ENCODE peak calls at places on chromosomes 11 and 22, in nine cellular contexts. O is tibial nerve, U is fibroblast of the aortic adventitia, Z is cardiac muscle cell, Q is GM06990, N is GM12865, P is A673, J is cardiac fibroblast, F is ascending aorta. A is an unnamed sample.

GRCh38 chr11:209275-210121 is 2.0 kb downstream of the RIC8A start:
- DNase-seq in O (no peak), U (no peak), Z (no peak), Q (no peak), N (peak), P (no peak), J (peak), F (no peak), A (no peak)

GRCh38 chr11:130389315-130389935 is 39.0 kb downstream of the ADAMTS8 start:
- DNase-seq in O (no peak), U (peak), Z (no peak), Q (no peak), N (no peak), P (no peak), J (peak), F (no peak), A (no peak)

GRCh38 chr11:2566223-2567025 is 121.6 kb downstream of the KCNQ1 start:
- DNase-seq in O (no peak), U (peak), Z (peak), Q (no peak), N (no peak), P (no peak), J (peak), F (no peak), A (no peak)

GRCh38 chr22:48428556-48429371 is 1398.9 kb downstream of the BRD1 start:
- DNase-seq in O (no peak), U (no peak), Z (no peak), Q (no peak), N (no peak), P (no peak), J (no peak), F (no peak), A (no peak)

GRCh38 chr22:19446603-19447387 is 716 bp downstream of the C22orf39 start:
- DNase-seq in O (no peak), U (no peak), Z (no peak), Q (no peak), N (no peak), P (no peak), J (no peak), F (no peak), A (no peak)

GRCh38 chr11:2779981-2780849 is 80.4 kb upstream of the KCNQ1OT1 start:
- DNase-seq in O (no peak), U (no peak), Z (no peak), Q (no peak), N (no peak), P (no peak), J (peak), F (peak), A (no peak)

GRCh38 chr22:35678836-35679235 is 30.6 kb downstream of the APOL6 start:
- DNase-seq in O (no peak), U (no peak), Z (no peak), Q (no peak), N (no peak), P (no peak), J (no peak), F (no peak), A (no peak)

GRCh38 chr11:114607753-114608459 is 12.3 kb upstream of the NXPE4 start:
- DNase-seq in O (no peak), U (no peak), Z (no peak), Q (no peak), N (peak), P (no peak), J (peak), F (no peak), A (no peak)

GRCh38 chr22:21623402-21623970 is 6.3 kb downstream of the YDJC start:
- DNase-seq in O (no peak), U (no peak), Z (no peak), Q (no peak), N (no peak), P (no peak), J (no peak), F (no peak), A (no peak)

GRCh38 chr11:62004473-62004872 is 37.0 kb upstream of the FTH1 start:
- DNase-seq in O (peak), U (peak), Z (no peak), Q (peak), N (peak), P (no peak), J (peak), F (peak), A (peak)

GRCh38 chr22:46827072-46827780 is 64.8 kb downstream of the TBC1D22A start:
- DNase-seq in O (no peak), U (no peak), Z (peak), Q (no peak), N (no peak), P (no peak), J (no peak), F (no peak), A (no peak)

GRCh38 chr11:134654161-134654915 is 242.3 kb upstream of the B3GAT1 start:
- DNase-seq in O (no peak), U (no peak), Z (no peak), Q (no peak), N (no peak), P (peak), J (no peak), F (no peak), A (no peak)

GRCh38 chr22:19876314-19876940 is 21.8 kb upstream of the GNB1L start:
- DNase-seq in O (no peak), U (peak), Z (no peak), Q (peak), N (no peak), P (no peak), J (peak), F (peak), A (no peak)

GRCh38 chr11:65920035-65920802 is 993 bp downstream of the DRAP1 start:
- DNase-seq in O (no peak), U (no peak), Z (no peak), Q (no peak), N (no peak), P (no peak), J (no peak), F (no peak), A (no peak)

GRCh38 chr11:17719940-17720795 is 797 bp downstream of the MYOD1 start:
- DNase-seq in O (no peak), U (no peak), Z (peak), Q (no peak), N (no peak), P (no peak), J (peak), F (no peak), A (no peak)
- TF ChIP-seq CTCF in O (no peak), U (no peak), Z (peak), Q (peak), N (no peak), P (peak), J (no peak), F (no peak), A (no peak)

DNA sequence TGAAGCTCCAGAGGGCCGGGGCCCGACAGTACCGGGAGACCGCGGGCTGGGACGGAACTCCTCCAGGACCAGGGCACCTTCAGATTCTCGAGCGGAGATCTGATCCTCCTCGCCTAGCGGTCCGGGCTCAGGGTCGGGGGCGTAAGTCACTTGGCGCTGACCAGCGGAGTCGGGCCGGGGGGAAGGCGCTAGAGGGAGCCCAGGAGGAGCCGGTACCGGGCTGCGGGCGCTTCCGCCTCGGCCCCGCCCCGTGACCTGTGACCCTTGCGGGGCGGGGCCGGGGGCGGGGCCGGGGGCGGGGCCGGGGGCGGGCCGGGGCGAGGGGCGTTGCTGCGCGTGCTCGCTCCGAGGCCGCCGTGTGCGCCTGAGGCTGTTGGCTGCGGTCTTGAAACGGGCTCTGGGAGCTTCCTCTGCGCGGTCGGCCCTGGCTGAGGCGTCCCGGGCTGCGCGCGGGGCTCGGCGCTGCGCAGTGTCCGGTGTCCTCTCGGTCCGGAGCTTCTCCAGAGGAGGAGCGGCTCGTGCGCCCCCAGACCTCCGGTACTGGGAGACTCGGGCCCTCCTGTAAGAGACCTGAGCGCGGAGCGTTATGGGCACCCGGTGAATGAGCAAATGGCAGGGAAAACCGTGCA is at the start of gene ARSA:
- DNase-seq in O (peak), U (peak), Z (peak), Q (peak), N (peak), P (peak), J (peak), F (peak), A (peak)
- TF ChIP-seq CTCF in O (no peak), U (peak), Z (peak), Q (peak), N (peak), P (peak), J (peak), F (peak), A (peak)

DNA sequence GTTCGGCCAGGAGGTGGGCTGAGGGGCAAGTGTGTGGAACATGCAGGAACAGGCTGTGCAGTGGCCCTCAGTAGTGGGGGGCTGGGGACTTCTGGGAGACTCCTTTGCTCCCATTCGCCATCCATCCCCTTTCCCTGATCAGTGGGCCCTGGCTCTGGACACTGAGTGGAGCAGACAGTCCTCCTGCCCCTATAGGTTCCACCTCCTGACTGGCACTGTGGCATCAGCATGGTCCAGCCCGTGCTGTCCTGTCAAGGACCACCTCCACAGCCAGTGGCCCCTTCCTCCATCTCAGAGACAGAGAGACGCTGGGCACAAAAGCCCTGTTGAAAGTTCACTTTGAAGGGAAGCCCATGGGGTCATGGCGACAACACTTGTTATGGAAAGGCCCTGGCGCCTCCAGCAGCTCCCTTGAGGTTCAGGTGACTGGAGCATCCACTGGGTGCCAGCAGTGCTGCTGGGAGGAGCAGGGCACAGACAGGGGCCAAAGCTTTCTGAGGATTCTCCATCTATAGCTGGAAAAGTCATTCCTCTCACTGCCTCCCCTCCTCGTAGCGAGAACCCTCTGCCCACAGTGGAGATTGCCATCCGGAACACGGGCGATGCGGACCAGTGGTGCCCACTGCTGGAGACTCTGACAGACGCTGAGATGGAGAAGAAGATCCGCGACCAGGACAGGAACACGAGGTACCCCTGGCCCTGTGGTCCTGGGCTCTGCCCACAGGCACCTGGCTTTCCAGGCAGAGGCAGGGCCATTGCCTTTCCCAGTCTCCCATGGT is 5.6 kb downstream of the DERL3 start:
- DNase-seq in O (no peak), U (no peak), Z (no peak), Q (no peak), N (no peak), P (no peak), J (no peak), F (no peak), A (no peak)
- TF ChIP-seq CTCF in O (no peak), U (no peak), Z (no peak), Q (peak), N (no peak), P (no peak), J (no peak), F (no peak), A (no peak)

GRCh38 chr11:48003926-48004325 is 23.6 kb downstream of the PTPRJ start:
- DNase-seq in O (no peak), U (no peak), Z (no peak), Q (no peak), N (no peak), P (no peak), J (no peak), F (no peak), A (no peak)

GRCh38 chr11:48006301-48006992 is 26.1 kb downstream of the PTPRJ start:
- DNase-seq in O (no peak), U (peak), Z (no peak), Q (peak), N (peak), P (no peak), J (peak), F (no peak), A (peak)

GRCh38 chr11:48004456-48004855 is 24.1 kb downstream of the PTPRJ start:
- DNase-seq in O (no peak), U (no peak), Z (no peak), Q (no peak), N (no peak), P (no peak), J (no peak), F (no peak), A (no peak)

GRCh38 chr11:48005878-48006277 is 25.5 kb downstream of the PTPRJ start:
- DNase-seq in O (no peak), U (no peak), Z (peak), Q (no peak), N (no peak), P (no peak), J (no peak), F (no peak), A (no peak)

DNA sequence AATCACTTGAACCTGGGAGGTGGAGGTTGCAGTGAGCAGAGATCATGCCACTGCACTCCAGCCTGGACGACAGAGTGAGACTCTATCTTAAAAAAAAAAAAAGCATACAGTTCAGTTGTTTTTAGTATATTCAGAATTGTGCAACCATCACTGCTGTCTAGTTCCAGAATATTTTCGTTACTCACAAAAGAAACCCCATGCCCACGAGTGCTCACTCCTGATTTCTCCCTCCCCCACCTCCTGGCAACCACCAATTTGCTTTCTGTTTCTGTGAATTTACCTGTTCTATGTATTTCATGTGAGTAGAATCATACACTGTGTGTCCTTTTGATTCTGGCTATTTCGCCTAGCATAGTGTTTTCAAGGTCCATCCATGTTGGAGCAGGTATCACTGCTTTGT is 24.8 kb downstream of the PTPRJ start:
- DNase-seq in O (no peak), U (peak), Z (no peak), Q (no peak), N (peak), P (no peak), J (peak), F (no peak), A (no peak)
- TF ChIP-seq CTCF in O (no peak), U (no peak), Z (no peak), Q (no peak), N (no peak), P (no peak), J (no peak), F (no peak), A (no peak)

GRCh38 chr11:103338621-103339484 is 229.6 kb downstream of the DYNC2H1 start:
- DNase-seq in O (no peak), U (peak), Z (no peak), Q (no peak), N (no peak), P (peak), J (peak), F (no peak), A (no peak)
- TF ChIP-seq CTCF in O (no peak), U (no peak), Z (no peak), Q (no peak), N (no peak), P (peak), J (no peak), F (no peak), A (no peak)

GRCh38 chr11:81497202-81497804 is 1236.4 kb downstream of the FAM181B start:
- DNase-seq in O (peak), U (peak), Z (peak), Q (peak), N (peak), P (peak), J (peak), F (no peak), A (peak)
- TF ChIP-seq CTCF in O (peak), U (peak), Z (peak), Q (peak), N (peak), P (peak), J (peak), F (no peak), A (peak)

GRCh38 chr11:56521955-56522354 is 21.1 kb downstream of the OR5M11 start:
- DNase-seq in O (no peak), U (no peak), Z (no peak), Q (no peak), N (peak), P (peak), J (no peak), F (no peak), A (no peak)
- TF ChIP-seq CTCF in O (no peak), U (no peak), Z (no peak), Q (no peak), N (peak), P (peak), J (no peak), F (no peak), A (no peak)

DNA sequence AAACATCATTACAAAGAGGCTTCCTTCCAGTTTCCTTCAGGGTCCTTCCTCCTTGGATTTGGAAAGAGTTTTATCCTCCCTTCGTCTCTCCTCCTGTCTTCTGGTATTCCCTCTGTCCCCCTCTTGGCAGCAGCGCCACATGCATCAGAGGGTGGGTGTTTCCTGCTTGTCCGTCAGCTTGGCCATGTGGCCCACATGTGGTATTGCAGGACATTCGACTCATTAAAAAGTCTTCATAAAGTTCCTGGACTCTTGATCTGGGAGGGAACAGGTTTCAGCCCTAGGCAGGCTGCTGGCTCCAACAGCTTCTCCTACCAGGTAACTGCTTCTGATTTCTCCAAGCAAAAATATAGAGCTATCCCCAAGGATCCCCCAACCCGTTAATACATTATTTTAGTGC is 189.8 kb downstream of the CSNK2A3 start:
- DNase-seq in O (no peak), U (no peak), Z (no peak), Q (no peak), N (no peak), P (peak), J (no peak), F (no peak), A (no peak)
- TF ChIP-seq CTCF in O (no peak), U (peak), Z (peak), Q (no peak), N (no peak), P (peak), J (no peak), F (no peak), A (no peak)

DNA sequence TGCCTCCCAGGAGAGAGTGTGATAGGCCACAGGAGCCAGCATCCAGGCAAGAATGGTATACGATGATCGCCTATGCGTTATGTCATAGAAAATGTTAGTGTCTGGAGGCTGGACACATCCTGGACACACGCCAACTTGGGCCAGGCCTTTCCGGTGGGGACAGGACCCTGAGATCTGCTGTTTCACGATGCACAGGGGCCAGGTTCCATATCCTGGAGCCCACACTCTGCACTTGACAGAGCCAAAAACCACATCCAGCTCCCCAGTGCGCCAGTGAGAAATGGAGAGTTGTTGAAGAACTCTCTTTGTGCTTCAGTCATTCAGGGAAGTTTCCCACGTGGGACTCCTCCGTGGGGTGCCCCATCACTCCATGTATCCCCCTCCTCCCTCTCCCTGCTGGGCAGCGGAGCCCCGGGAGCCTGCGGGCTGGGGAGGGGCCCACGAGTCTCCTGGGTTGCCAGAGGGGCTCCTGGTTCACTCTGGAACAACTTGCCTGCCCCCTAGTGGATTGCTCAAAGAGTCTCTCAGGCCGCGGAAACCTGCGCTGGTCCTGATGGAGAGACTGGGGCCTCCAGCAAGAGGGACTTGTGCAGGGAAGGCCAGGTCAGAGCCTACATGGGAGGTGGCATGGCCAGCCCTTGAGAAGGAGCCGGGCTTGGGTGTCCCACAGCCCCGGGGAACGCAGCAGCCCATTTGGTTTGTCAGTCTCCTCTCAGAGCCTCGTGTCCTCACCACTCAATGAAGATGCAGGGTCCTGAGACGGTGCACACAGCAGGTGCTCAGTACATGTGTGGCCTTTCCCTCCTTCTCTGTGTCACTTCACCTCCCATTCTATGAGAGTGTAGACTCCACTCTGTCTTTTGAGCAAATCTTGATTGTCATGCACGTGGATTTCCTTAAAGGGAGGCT is 10.2 kb upstream of the LRRC32 start:
- DNase-seq in O (peak), U (peak), Z (peak), Q (no peak), N (peak), P (peak), J (peak), F (no peak), A (peak)
- TF ChIP-seq CTCF in O (peak), U (peak), Z (peak), Q (peak), N (peak), P (peak), J (peak), F (peak), A (peak)

DNA sequence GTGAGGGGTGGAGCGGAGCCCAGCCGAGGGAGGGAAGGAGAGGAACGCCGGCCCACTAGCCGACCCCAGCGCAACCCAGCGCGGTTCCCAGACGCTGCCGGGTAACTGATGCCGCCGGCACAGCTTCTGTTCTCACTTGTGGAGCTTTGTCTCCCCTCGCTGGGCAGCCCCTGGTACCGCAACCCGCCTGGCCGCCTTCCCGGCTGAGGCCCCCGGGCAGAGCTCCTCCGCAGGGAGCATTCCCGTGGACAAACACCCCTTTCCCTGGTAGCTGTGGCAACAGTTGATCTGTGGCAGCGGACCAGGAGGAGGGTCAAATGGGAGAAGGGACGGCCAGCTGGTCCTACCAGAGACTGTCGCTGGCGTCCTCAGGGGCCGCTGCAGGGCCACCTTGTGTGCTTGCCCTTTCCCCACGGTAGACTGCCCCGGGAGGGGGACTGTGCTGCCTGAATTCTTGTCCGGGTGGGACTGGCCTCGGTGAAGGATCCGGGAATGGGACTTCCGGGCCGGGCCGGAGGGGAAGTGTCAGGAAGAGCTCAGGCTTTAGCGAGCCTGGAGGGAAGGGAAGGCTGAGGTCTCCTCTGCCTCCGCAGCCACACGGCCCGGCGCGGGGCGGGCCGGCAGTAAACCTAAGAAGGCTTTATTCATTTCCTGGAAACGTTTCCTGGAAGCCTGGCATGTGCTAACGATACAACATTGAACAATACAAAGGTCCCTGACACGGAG is 468.0 kb downstream of the OPCML start:
- DNase-seq in O (peak), U (peak), Z (peak), Q (no peak), N (no peak), P (peak), J (peak), F (no peak), A (peak)
- TF ChIP-seq CTCF in O (peak), U (no peak), Z (peak), Q (no peak), N (peak), P (peak), J (peak), F (no peak), A (peak)